ENCODE peak calls at places on chromosomes 3 and 15, in ten cellular contexts. W is right atrium auricular region, A is IMR-90, L is NCI-H446 treated with DMSO at 0.1 percent for 48 hours, B is naive B cell, P is NCI-H1092 treated with DMSO at 0.1 percent for 48 hours, K is aorta, X is adrenal gland, Q is NCI-H1436, R is fibroblast of the aortic adventitia. Z is an unnamed sample.

GRCh38 chr15:83904107-83904720 is 250.3 kb downstream of the ADAMTSL3 start:
- DNase-seq in W (no peak), A (peak), L (no peak), B (no peak), P (no peak), K (no peak), X (no peak), Q (no peak), R (peak), Z (peak)

GRCh38 chr15:67076147-67076843 is 10.9 kb downstream of the SMAD3 start:
- DNase-seq in W (no peak), A (peak), L (no peak), B (peak), P (no peak), K (peak), X (peak), Q (no peak), R (peak), Z (peak)

GRCh38 chr3:23991236-23992050 is 46.4 kb downstream of the NR1D2 start:
- DNase-seq in W (no peak), A (peak), L (no peak), B (no peak), P (peak), K (no peak), X (no peak), Q (peak), R (peak), Z (no peak)

GRCh38 chr3:45774581-45775505 is 21.5 kb downstream of the SLC6A20 start:
- DNase-seq in W (no peak), A (no peak), L (no peak), B (no peak), P (no peak), K (no peak), X (no peak), Q (no peak), R (no peak), Z (no peak)

GRCh38 chr15:35622641-35623340 is 76.8 kb upstream of the DPH6 start:
- DNase-seq in W (no peak), A (no peak), L (no peak), B (no peak), P (no peak), K (no peak), X (no peak), Q (no peak), R (no peak), Z (no peak)

GRCh38 chr3:55891106-55891505 is 404.0 kb upstream of the WNT5A start:
- DNase-seq in W (no peak), A (no peak), L (no peak), B (no peak), P (no peak), K (no peak), X (no peak), Q (no peak), R (no peak), Z (no peak)

GRCh38 chr3:131712662-131713061 is 209.9 kb upstream of the MRPL3 start:
- DNase-seq in W (no peak), A (no peak), L (no peak), B (no peak), P (no peak), K (no peak), X (no peak), Q (no peak), R (no peak), Z (no peak)

GRCh38 chr3:133135303-133135702 is 97.1 kb downstream of the TMEM108 start:
- DNase-seq in W (no peak), A (no peak), L (peak), B (no peak), P (peak), K (no peak), X (no peak), Q (peak), R (no peak), Z (no peak)

GRCh38 chr3:187954486-187955075 is 199.4 kb upstream of the LPP start:
- DNase-seq in W (no peak), A (peak), L (no peak), B (no peak), P (no peak), K (no peak), X (no peak), Q (no peak), R (peak), Z (peak)

GRCh38 chr15:71596672-71597071 is 213.7 kb upstream of the NR2E3 start:
- DNase-seq in W (peak), A (peak), L (no peak), B (no peak), P (no peak), K (no peak), X (peak), Q (no peak), R (peak), Z (peak)

GRCh38 chr15:31329640-31330010 is 3.0 kb downstream of the KLF13 start:
- DNase-seq in W (no peak), A (no peak), L (no peak), B (no peak), P (no peak), K (no peak), X (no peak), Q (no peak), R (no peak), Z (no peak)

GRCh38 chr15:90231028-90232017 is 2.4 kb downstream of the CIB1 start:
- DNase-seq in W (no peak), A (no peak), L (no peak), B (peak), P (no peak), K (no peak), X (peak), Q (no peak), R (no peak), Z (no peak)

GRCh38 chr3:38627956-38628355 is 21.5 kb downstream of the SCN5A start:
- DNase-seq in W (no peak), A (no peak), L (no peak), B (no peak), P (no peak), K (no peak), X (no peak), Q (no peak), R (no peak), Z (no peak)

GRCh38 chr3:155991291-155991690 is 120.8 kb downstream of the GMPS start:
- DNase-seq in W (no peak), A (no peak), L (no peak), B (no peak), P (no peak), K (no peak), X (no peak), Q (no peak), R (peak), Z (no peak)

GRCh38 chr3:84987709-84988504 is 29.1 kb downstream of the CADM2 start:
- DNase-seq in W (no peak), A (no peak), L (no peak), B (no peak), P (peak), K (no peak), X (no peak), Q (no peak), R (peak), Z (no peak)

GRCh38 chr3:44036850-44037249 is 204.8 kb upstream of the TOPAZ1 start:
- DNase-seq in W (no peak), A (no peak), L (no peak), B (no peak), P (no peak), K (no peak), X (no peak), Q (no peak), R (no peak), Z (no peak)

GRCh38 chr3:156665296-156665695 is 9.1 kb upstream of the TIPARP start:
- DNase-seq in W (no peak), A (peak), L (no peak), B (no peak), P (no peak), K (no peak), X (no peak), Q (no peak), R (peak), Z (peak)

GRCh38 chr3:171092467-171092911 is 66.0 kb upstream of the SLC2A2 start:
- DNase-seq in W (no peak), A (peak), L (peak), B (no peak), P (peak), K (no peak), X (no peak), Q (no peak), R (peak), Z (peak)

GRCh38 chr3:124292329-124292728 is 300.4 kb upstream of the ROPN1 start:
- DNase-seq in W (no peak), A (no peak), L (no peak), B (no peak), P (no peak), K (no peak), X (no peak), Q (no peak), R (no peak), Z (no peak)